ENCODE peak calls at places on chromosomes 6 and 20, in five cellular contexts. G is K562, Z is HepG2, D is GM12878, F is H1. P is an unnamed sample.

GRCh38 chr6:30826961-30827342 is 57.4 kb upstream of the DDR1 start:
- DNase-seq in F (no peak), Z (peak; percentile 65), G (no peak), D (no peak), P (no peak)

GRCh38 chr20:33444797-33445560 is 1.4 kb upstream of the SNTA1 start:
- DNase-seq in G (peak; percentile 1), Z (peak; percentile 75), F (no peak), D (no peak), P (no peak)

GRCh38 chr6:47718571-47718970 is 20.2 kb downstream of the ADGRF4 start:
- DNase-seq in D (no peak), F (no peak), G (no peak), Z (no peak), P (no peak)

GRCh38 chr20:32474717-32474966 is 110.5 kb downstream of the NOL4L start:
- DNase-seq in Z (no peak), G (no peak), D (no peak), F (no peak), P (no peak)

GRCh38 chr6:141498980-141499379 is 633.7 kb upstream of the GJE1 start:
- DNase-seq in G (no peak), D (no peak), Z (no peak), F (no peak), P (no peak)

GRCh38 chr6:2950713-2951112 is 20.7 kb downstream of the SERPINB6 start:
- DNase-seq in D (no peak), G (no peak), Z (no peak), F (no peak), P (no peak)

GRCh38 chr6:146981981-146982380 is 222.2 kb upstream of the STXBP5 start:
- DNase-seq in Z (peak; percentile 77), D (no peak), G (no peak), F (no peak), P (no peak)

GRCh38 chr6:158648682-158649131 is 1.1 kb upstream of the SYTL3 start:
- DNase-seq in Z (no peak), D (peak; percentile 83), F (no peak), G (no peak), P (no peak)

GRCh38 chr20:22288957-22289356 is 295.4 kb downstream of the FOXA2 start:
- DNase-seq in F (no peak), G (no peak), D (no peak), Z (no peak), P (no peak)

GRCh38 chr20:62984666-62985065 is 22.1 kb downstream of the BHLHE23 start:
- DNase-seq in D (no peak), G (no peak), Z (no peak), F (no peak), P (no peak)

GRCh38 chr20:34552569-34552968 is 5.9 kb upstream of the MAP1LC3A start:
- DNase-seq in G (no peak), Z (no peak), D (no peak), F (no peak), P (no peak)

GRCh38 chr20:38180781-38181180 is 15.7 kb upstream of the TGM2 start:
- DNase-seq in D (no peak), G (no peak), F (no peak), Z (no peak), P (no peak)

GRCh38 chr6:136791296-136792065 is 796 bp downstream of the MAP3K5 start:
- DNase-seq in D (peak; percentile 89), F (no peak), G (peak; percentile 48), Z (no peak), P (no peak)

GRCh38 chr20:63186528-63187316 is 29.2 kb downstream of the YTHDF1 start:
- DNase-seq in Z (peak; percentile 27), G (no peak), D (no peak), F (no peak), P (peak; percentile 40)

GRCh38 chr6:2542858-2543218 is 207.9 kb downstream of the MYLK4 start:
- DNase-seq in F (no peak), Z (peak; percentile 77), D (peak; percentile 64), G (peak; percentile 61), P (no peak)

GRCh38 chr20:51163996-51164600 is 141.2 kb upstream of the KCNG1 start:
- DNase-seq in D (no peak), Z (no peak), G (no peak), F (peak; percentile 38), P (no peak)

GRCh38 chr20:14069796-14070195 is 74.5 kb downstream of the MACROD2 start:
- DNase-seq in F (no peak), D (no peak), Z (no peak), G (peak; percentile 1), P (no peak)

GRCh38 chr6:90080876-90081464 is 186.7 kb downstream of the GJA10 start:
- DNase-seq in D (peak; percentile 15), F (no peak), G (no peak), Z (no peak), P (no peak)

GRCh38 chr6:85458782-85459181 is 8.9 kb downstream of the NT5E start:
- DNase-seq in F (no peak), Z (no peak), D (no peak), G (no peak), P (no peak)

GRCh38 chr6:39882567-39882953 is 51.7 kb downstream of the MOCS1 start:
- DNase-seq in Z (peak; percentile 58), D (no peak), F (no peak), G (no peak), P (no peak)

GRCh38 chr6:122530440-122531046 is 58.9 kb upstream of the SERINC1 start:
- DNase-seq in D (peak; percentile 27), G (peak; percentile 51), F (peak; percentile 59), Z (peak; percentile 69), P (peak; percentile 62)

GRCh38 chr6:34115396-34116314 is 30.2 kb downstream of the GRM4 start:
- DNase-seq in D (no peak), F (peak; percentile 85), Z (no peak), G (peak; percentile 79), P (no peak)

GRCh38 chr6:27213544-27214125 is 33.9 kb upstream of the PRSS16 start:
- DNase-seq in Z (no peak), F (peak; percentile 82), D (no peak), G (peak; percentile 70), P (no peak)

GRCh38 chr6:83868639-83869038 is 9.2 kb downstream of the CYB5R4 start:
- DNase-seq in Z (no peak), G (no peak), D (no peak), F (no peak), P (no peak)

GRCh38 chr6:53741417-53741816 is 53.4 kb upstream of the LRRC1 start:
- DNase-seq in D (no peak), G (no peak), Z (no peak), F (no peak), P (no peak)

GRCh38 chr20:49781676-49782075 is 31.0 kb upstream of the SLC9A8 start:
- DNase-seq in Z (no peak), G (no peak), D (no peak), F (no peak), P (no peak)

GRCh38 chr6:8047466-8048292 is 16.5 kb downstream of the BLOC1S5 start:
- DNase-seq in F (no peak), D (no peak), Z (peak; percentile 12), G (no peak), P (no peak)

GRCh38 chr6:14630136-14630535 is 512.6 kb downstream of the CD83 start:
- DNase-seq in D (no peak), F (no peak), Z (no peak), G (no peak), P (no peak)

GRCh38 chr20:36778831-36779655 is 5.5 kb upstream of the DSN1 start:
- DNase-seq in Z (no peak), F (no peak), D (no peak), G (no peak), P (no peak)

GRCh38 chr6:161644521-161644920 is 370.7 kb upstream of the AGPAT4 start:
- DNase-seq in Z (no peak), F (no peak), D (no peak), G (no peak), P (no peak)

GRCh38 chr20:9417665-9418064 is 96.7 kb upstream of the LAMP5 start:
- DNase-seq in F (no peak), G (no peak), D (no peak), Z (no peak), P (no peak)

GRCh38 chr6:164133095-164133494 is 718.6 kb downstream of the QKI start:
- DNase-seq in Z (no peak), D (no peak), G (no peak), F (no peak), P (peak; percentile 0)
- TF ChIP-seq MAX in Z (no peak), D (no peak), G (no peak), F (no peak), P (no peak)

GRCh38 chr6:24387818-24388217 is 14.9 kb upstream of the MRS2 start:
- DNase-seq in G (no peak), Z (no peak), D (no peak), F (no peak), P (no peak)

GRCh38 chr6:24394777-24395437 is 7.8 kb upstream of the MRS2 start:
- DNase-seq in F (no peak), D (no peak), Z (no peak), G (no peak), P (no peak)

GRCh38 chr6:24394061-24394460 is 8.7 kb upstream of the MRS2 start:
- DNase-seq in Z (no peak), D (no peak), F (no peak), G (no peak), P (no peak)

GRCh38 chr6:24391208-24391607 is 11.5 kb upstream of the MRS2 start:
- DNase-seq in D (no peak), G (no peak), F (no peak), Z (no peak), P (no peak)

GRCh38 chr6:24391756-24392405 is 10.9 kb upstream of the MRS2 start:
- DNase-seq in Z (no peak), F (no peak), G (no peak), D (peak; percentile 65), P (no peak)
- TF ChIP-seq ZNF274 in Z (no peak), F (no peak), G (no peak), D (no peak), P (no peak)

DNA sequence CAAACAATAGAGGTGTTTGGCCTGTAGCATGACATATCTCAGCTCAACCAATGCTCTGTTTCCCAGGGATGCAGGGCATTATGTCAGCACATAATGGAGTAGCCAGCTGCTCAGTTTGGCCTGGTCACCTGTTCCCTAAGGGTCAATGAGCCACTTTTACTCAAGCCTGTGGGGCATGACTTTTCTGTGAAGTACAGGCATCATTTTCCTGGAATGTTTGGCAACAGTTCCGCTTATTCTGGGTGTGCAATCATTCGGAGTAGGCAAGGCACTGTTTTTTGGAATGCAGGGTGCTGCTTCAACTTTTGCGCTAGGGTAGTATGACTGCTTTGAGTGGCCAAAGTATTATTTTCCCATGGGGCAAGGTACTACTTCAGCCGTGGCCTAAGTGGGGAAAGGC is 665.4 kb downstream of the EPHA7 start:
- DNase-seq in D (no peak), F (no peak), Z (no peak), G (no peak), P (no peak)
- TF ChIP-seq MAX in D (no peak), F (no peak), Z (no peak), G (no peak), P (no peak)

GRCh38 chr6:144317736-144318135 is 32.6 kb downstream of the UTRN start:
- DNase-seq in G (no peak), Z (no peak), D (no peak), F (no peak), P (no peak)

GRCh38 chr6:144320746-144321145 is 35.6 kb downstream of the UTRN start:
- DNase-seq in G (no peak), F (no peak), D (no peak), Z (no peak), P (no peak)

GRCh38 chr6:144321839-144322591 is 36.9 kb downstream of the UTRN start:
- DNase-seq in Z (no peak), D (no peak), G (no peak), F (no peak), P (no peak)

GRCh38 chr6:144316866-144317204 is 31.7 kb downstream of the UTRN start:
- DNase-seq in F (no peak), Z (no peak), G (no peak), D (no peak), P (no peak)

GRCh38 chr6:144319193-144319592 is 34.1 kb downstream of the UTRN start:
- DNase-seq in Z (no peak), G (no peak), F (no peak), D (no peak), P (no peak)
- TF ChIP-seq ZNF274 in Z (no peak), G (no peak), F (no peak), D (no peak), P (no peak)